ENCODE peak calls at places on chromosomes 2 and 18, in seven cellular contexts. W is fibroblast of the aortic adventitia, Z is Peyer's patch, X is fibroblast of lung, D is kidney, V is mammary epithelial cell, T is astrocyte of the spinal cord. U is an unnamed sample.

GRCh38 chr2:30942430-30942829 is 135.2 kb upstream of the CAPN13 start:
- DNase-seq in Z (no peak), W (no peak), T (no peak), V (no peak), D (no peak), X (no peak), U (no peak)

GRCh38 chr2:132824716-132825115 is 154.7 kb upstream of the LYPD1 start:
- DNase-seq in D (no peak), X (peak; percentile 25), W (peak; percentile 28), V (peak; percentile 71), T (peak; percentile 89), Z (no peak), U (no peak)

GRCh38 chr2:47072018-47072691 is 83.0 kb downstream of the STPG4 start:
- DNase-seq in D (peak; percentile 96), V (no peak), Z (peak; percentile 73), T (peak; percentile 91), W (peak; percentile 97), X (peak; percentile 90), U (peak; percentile 83)

GRCh38 chr2:231545105-231545902 is 15.1 kb upstream of the NMUR1 start:
- DNase-seq in W (peak; percentile 43), D (no peak), X (peak; percentile 79), T (peak; percentile 54), V (peak; percentile 26), Z (peak; percentile 88), U (peak; percentile 88)

GRCh38 chr2:71120195-71120594 is 9.8 kb downstream of the MCEE start:
- DNase-seq in T (no peak), X (no peak), Z (no peak), D (no peak), W (no peak), V (no peak), U (no peak)

GRCh38 chr18:34624551-34624950 is 85.5 kb upstream of the DTNA start:
- DNase-seq in W (no peak), T (no peak), X (no peak), V (no peak), Z (no peak), D (no peak), U (no peak)

GRCh38 chr2:38230756-38231155 is 146.3 kb downstream of the ATL2 start:
- DNase-seq in X (no peak), D (no peak), Z (no peak), W (no peak), T (no peak), V (no peak), U (no peak)

GRCh38 chr2:209687261-209687660 is 84.4 kb upstream of the UNC80 start:
- DNase-seq in T (no peak), D (no peak), Z (no peak), X (no peak), W (no peak), V (peak; percentile 62), U (no peak)

GRCh38 chr18:4017479-4017878 is 437.6 kb downstream of the DLGAP1 start:
- DNase-seq in T (no peak), Z (no peak), V (no peak), X (peak; percentile 14), D (no peak), W (no peak), U (no peak)

GRCh38 chr2:101027852-101028251 is 25.8 kb downstream of the RPL31 start:
- DNase-seq in V (no peak), Z (no peak), W (no peak), D (no peak), X (no peak), T (no peak), U (no peak)

GRCh38 chr2:18132697-18133096 is 254.2 kb downstream of the KCNS3 start:
- DNase-seq in D (no peak), W (no peak), Z (no peak), T (peak; percentile 60), X (peak; percentile 9), V (peak; percentile 57), U (no peak)

GRCh38 chr2:98479959-98480524 is 35.4 kb downstream of the INPP4A start:
- DNase-seq in T (peak; percentile 43), D (peak; percentile 80), Z (peak; percentile 55), W (peak; percentile 64), X (peak; percentile 54), V (peak; percentile 99), U (peak; percentile 79)

GRCh38 chr2:137943035-137943830 is 21.0 kb upstream of the HNMT start:
- DNase-seq in V (no peak), Z (peak; percentile 62), D (no peak), W (no peak), X (no peak), T (no peak), U (no peak)

GRCh38 chr2:1746174-1747064 is 2.1 kb upstream of the PXDN start:
- DNase-seq in Z (no peak), D (no peak), T (no peak), X (no peak), W (no peak), V (no peak), U (peak; percentile 56)

GRCh38 chr2:75647771-75648170 is 1.2 kb downstream of the MRPL19 start:
- DNase-seq in W (no peak), T (no peak), Z (no peak), X (no peak), V (no peak), D (no peak), U (no peak)

GRCh38 chr2:80020061-80020460 is 284.5 kb downstream of the LRRTM1 start:
- DNase-seq in V (no peak), Z (no peak), T (no peak), W (no peak), X (no peak), D (no peak), U (no peak)

GRCh38 chr18:61079714-61080113 is 253.5 kb upstream of the CDH20 start:
- DNase-seq in Z (no peak), V (no peak), T (no peak), X (no peak), W (no peak), D (no peak), U (no peak)

GRCh38 chr2:11239718-11240462 is 84.6 kb downstream of the SLC66A3 start:
- DNase-seq in T (no peak), X (no peak), Z (no peak), D (no peak), W (peak; percentile 34), V (peak; percentile 57), U (no peak)

GRCh38 chr2:239249781-239250180 is 151.0 kb downstream of the HDAC4 start:
- DNase-seq in W (peak; percentile 71), T (peak; percentile 67), Z (peak; percentile 76), X (peak; percentile 89), V (no peak), D (peak; percentile 93), U (peak; percentile 87)

GRCh38 chr2:212037062-212037461 is 501.5 kb downstream of the ERBB4 start:
- DNase-seq in W (no peak), V (no peak), D (no peak), X (no peak), T (no peak), Z (no peak), U (no peak)

GRCh38 chr2:166610180-166610919 is 116.3 kb upstream of the SCN7A start:
- DNase-seq in W (no peak), Z (no peak), V (no peak), D (peak; percentile 83), T (peak; percentile 21), X (no peak), U (peak; percentile 79)

GRCh38 chr18:30915336-30915988 is 127.1 kb downstream of the DSC3 start:
- DNase-seq in W (no peak), V (no peak), D (no peak), T (no peak), Z (no peak), X (no peak), U (no peak)

GRCh38 chr2:62719757-62720156 is 14.2 kb downstream of the EHBP1 start:
- DNase-seq in D (no peak), T (no peak), X (no peak), Z (no peak), W (no peak), V (no peak), U (no peak)

GRCh38 chr18:60232541-60232940 is 140.0 kb downstream of the MC4R start:
- DNase-seq in T (peak; percentile 44), X (peak; percentile 11), Z (no peak), W (peak; percentile 54), V (peak; percentile 86), D (no peak), U (no peak)

GRCh38 chr2:220452561-220452960 is 825.1 kb downstream of the SLC4A3 start:
- DNase-seq in T (no peak), D (no peak), X (no peak), Z (no peak), V (no peak), W (no peak), U (no peak)

GRCh38 chr2:206586609-206587008 is 55.7 kb upstream of the FAM237A start:
- DNase-seq in V (no peak), D (no peak), T (no peak), Z (no peak), X (no peak), W (no peak), U (no peak)
- H3K4me3 ChIP-seq in V (no peak overlapping the region), D (no peak overlapping the region), T (no peak overlapping the region), Z (no peak overlapping the region), X (no peak overlapping the region), W (no peak overlapping the region), U (no peak overlapping the region)

DNA sequence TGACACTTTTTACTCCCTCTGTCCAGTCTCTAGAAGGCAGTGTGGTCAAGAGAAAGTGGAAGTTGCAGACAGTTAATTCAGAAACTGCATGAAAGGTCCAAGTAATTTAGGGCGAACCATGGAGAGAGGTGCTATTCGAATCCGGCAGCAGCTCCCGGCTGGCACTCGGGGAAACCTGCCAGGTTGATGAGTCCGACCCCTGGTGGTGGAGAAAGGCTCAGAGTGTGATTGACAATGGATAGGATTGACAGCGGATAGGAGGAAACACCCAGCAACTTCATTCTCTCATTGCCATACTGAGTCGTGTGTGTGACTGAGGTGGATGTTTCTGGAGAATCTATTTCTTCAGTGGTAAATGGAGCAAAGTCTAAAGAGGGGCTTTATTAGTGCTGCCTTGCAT is 101.7 kb downstream of the DCDC2C start:
- DNase-seq in Z (no peak), X (no peak), T (no peak), D (no peak), V (no peak), W (no peak), U (no peak)
- TF ChIP-seq CTCF in Z (no peak), X (no peak), T (peak; percentile 27), D (peak; percentile 23), V (no peak), W (no peak), U (no peak)

DNA sequence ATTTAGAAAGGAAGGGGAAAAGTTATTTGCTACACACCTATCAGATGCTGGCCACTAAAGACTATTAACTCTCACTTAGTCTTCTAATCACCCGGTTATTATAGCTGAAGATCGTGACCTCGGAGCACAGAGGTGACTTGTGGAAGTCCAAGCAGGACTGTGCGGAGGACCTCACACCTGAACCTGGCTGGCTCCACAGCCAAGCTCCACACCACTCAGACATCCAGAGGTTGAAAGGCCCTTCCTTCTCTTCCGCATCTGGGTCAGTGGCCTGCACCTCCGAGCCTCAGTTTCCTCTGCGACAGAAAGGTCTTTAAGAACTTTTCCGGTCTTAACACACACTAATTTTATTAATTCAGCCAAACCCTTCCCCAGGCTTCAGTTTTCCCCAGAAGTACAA is 57.9 kb downstream of the TNS1 start:
- DNase-seq in X (no peak), W (no peak), V (no peak), D (no peak), T (no peak), Z (peak; percentile 25), U (peak; percentile 35)
- H3K4me3 ChIP-seq in X (no peak overlapping the region), W (no peak overlapping the region), V (no peak overlapping the region), D (no peak overlapping the region), T (no peak overlapping the region), Z (no peak overlapping the region), U (no peak overlapping the region)

DNA sequence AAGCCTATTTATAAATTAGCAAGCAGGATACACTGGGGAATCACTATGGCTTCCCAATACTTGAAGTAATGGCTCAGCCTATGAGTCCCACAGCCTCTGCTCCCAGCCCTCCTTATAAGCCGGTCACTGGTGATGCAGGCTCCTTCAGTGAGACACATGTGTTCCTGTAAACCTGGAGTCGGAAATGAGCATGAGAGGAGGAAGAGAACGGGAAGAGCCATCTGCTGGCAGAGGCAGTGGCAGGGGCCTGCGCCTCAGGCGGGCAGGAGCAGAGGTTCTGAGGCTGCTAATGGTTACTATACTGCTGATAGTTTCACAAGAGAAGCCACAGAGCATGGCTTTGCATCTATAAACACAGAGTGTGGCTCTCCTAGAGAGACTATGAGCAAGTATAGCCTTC is 63.5 kb downstream of the FBXO15 start:
- DNase-seq in D (no peak), Z (no peak), X (no peak), T (no peak), V (no peak), W (no peak), U (no peak)
- TF ChIP-seq CTCF in D (no peak), Z (no peak), X (no peak), T (no peak), V (no peak), W (no peak), U (no peak)

U was measured in spleen.